ENCODE peak calls at places on chromosome 3, in four cellular contexts. W, Z, Q and H are unnamed samples.

GRCh38 chr3:37526511-37526910 is 335.2 kb upstream of the CTDSPL start:
- DNase-seq in W (peak), Z (peak), Q (no peak), H (no peak)

GRCh38 chr3:179829391-179829790 is 176.6 kb downstream of the USP13 start:
- DNase-seq in Z (no peak), Q (no peak), W (no peak), H (no peak)

GRCh38 chr3:16759227-16759903 is 125.4 kb upstream of the PLCL2 start:
- DNase-seq in W (no peak), Z (no peak), Q (no peak), H (no peak)

GRCh38 chr3:99817047-99817436 is 620 bp upstream of the CMSS1 start:
- DNase-seq in Z (no peak), W (no peak), Q (peak), H (peak)

GRCh38 chr3:36060950-36061349 is 319.4 kb upstream of the STAC start:
- DNase-seq in Q (no peak), W (no peak), Z (no peak), H (no peak)

GRCh38 chr3:17213102-17213501 is 328.3 kb downstream of the PLCL2 start:
- DNase-seq in Z (no peak), Q (peak), W (no peak), H (no peak)

GRCh38 chr3:169104972-169105371 is 558.5 kb downstream of the MECOM start:
- DNase-seq in Q (peak), Z (no peak), W (no peak), H (no peak)

GRCh38 chr3:81668283-81668682 is 93.2 kb downstream of the GBE1 start:
- DNase-seq in Z (no peak), Q (no peak), W (no peak), H (no peak)

GRCh38 chr3:184176377-184177330 is 2.0 kb downstream of the AP2M1 start:
- DNase-seq in Q (peak), W (peak), Z (peak), H (peak)

GRCh38 chr3:13095408-13095861 is 22.2 kb upstream of the IQSEC1 start:
- DNase-seq in Z (no peak), Q (no peak), W (no peak), H (no peak)

GRCh38 chr3:127672429-127673190 is at the start of gene ABTB1:
- DNase-seq in Q (peak), W (peak), Z (peak), H (peak)

GRCh38 chr3:161759444-161759843 is 262.8 kb downstream of the OTOL1 start:
- DNase-seq in Q (no peak), W (no peak), Z (no peak), H (no peak)

GRCh38 chr3:197336348-197336747 is 37.9 kb upstream of the DLG1 start:
- DNase-seq in Q (no peak), W (no peak), Z (no peak), H (no peak)

GRCh38 chr3:11423868-11424267 is 151.7 kb downstream of the ATG7 start:
- DNase-seq in Z (no peak), W (no peak), Q (no peak), H (no peak)

GRCh38 chr3:111919370-111920065 is 59.3 kb upstream of the ABHD10 start:
- DNase-seq in W (no peak), Z (no peak), Q (no peak), H (no peak)

GRCh38 chr3:88462241-88462640 is 312.5 kb downstream of the C3orf38 start:
- DNase-seq in W (no peak), Q (no peak), Z (no peak), H (peak)

GRCh38 chr3:43773273-43774104 is 82.8 kb downstream of the ABHD5 start:
- DNase-seq in W (no peak), Z (no peak), Q (peak), H (no peak)

GRCh38 chr3:34419801-34420200 is 621.4 kb downstream of the PDCD6IP start:
- DNase-seq in W (no peak), Z (no peak), Q (no peak), H (peak)

GRCh38 chr3:132448211-132448961 is 31.1 kb downstream of the DNAJC13 start:
- DNase-seq in W (peak), Q (no peak), Z (no peak), H (no peak)

GRCh38 chr3:69784854-69785523 is 45.7 kb downstream of the MITF start:
- DNase-seq in Q (no peak), Z (no peak), W (peak), H (peak)

GRCh38 chr3:126304704-126305103 is 52.5 kb downstream of the KLF15 start:
- DNase-seq in W (no peak), Z (no peak), Q (no peak), H (no peak)

GRCh38 chr3:42066516-42067181 is 24.5 kb upstream of the TRAK1 start:
- DNase-seq in W (no peak), Z (peak), Q (no peak), H (peak)